ENCODE peak calls at places on chromosome 9, in seven cellular contexts. G is esophagus muscularis mucosa, E is transverse colon, K is K562, V is spleen, B is HCT116, Y is HepG2. R is an unnamed sample.
A peak's percentile ranks its signal among the peaks of the same experiment; 100 is the strongest.

GRCh38 chr9:73269430-73270101 is 117.9 kb downstream of the ANXA1 start:
- DNase-seq in Y (peak; percentile 44), E (no peak), B (peak; percentile 6), V (no peak), G (no peak), K (peak; percentile 37), R (no peak)

GRCh38 chr9:128987800-128988199 is 40.3 kb downstream of the NUP188 start:
- DNase-seq in V (no peak), E (no peak), Y (no peak), G (no peak), K (no peak), B (no peak), R (no peak)

GRCh38 chr9:127937383-127938297 is at the start of gene DPM2:
- DNase-seq in Y (peak; percentile 73), E (peak; percentile 88), G (peak; percentile 95), B (peak; percentile 61), K (peak; percentile 96), V (peak; percentile 97), R (no peak)

GRCh38 chr9:13603916-13604315 is 324.4 kb upstream of the MPDZ start:
- DNase-seq in V (no peak), Y (no peak), B (no peak), K (no peak), G (no peak), E (no peak), R (no peak)

GRCh38 chr9:37669232-37669631 is 18.5 kb downstream of the FRMPD1 start:
- DNase-seq in V (no peak), K (no peak), E (no peak), Y (no peak), B (no peak), G (no peak), R (no peak)

GRCh38 chr9:120385606-120386389 is 194.2 kb downstream of the CDK5RAP2 start:
- DNase-seq in B (no peak), V (no peak), G (no peak), Y (no peak), K (no peak), E (no peak), R (no peak)

GRCh38 chr9:80649001-80649420 is 1040.3 kb downstream of the TLE1 start:
- DNase-seq in K (no peak), V (no peak), G (no peak), B (no peak), Y (no peak), E (peak; percentile 12), R (no peak)

GRCh38 chr9:99485461-99485860 is 263.4 kb downstream of the SEC61B start:
- DNase-seq in G (no peak), Y (no peak), K (no peak), V (no peak), B (no peak), E (no peak), R (no peak)

GRCh38 chr9:83362341-83362995 is 175.7 kb downstream of the FRMD3 start:
- DNase-seq in K (no peak), Y (no peak), E (no peak), V (no peak), G (no peak), B (no peak), R (no peak)

GRCh38 chr9:133841167-133841812 is 103.1 kb upstream of the SARDH start:
- DNase-seq in V (no peak), E (no peak), Y (no peak), B (no peak), G (no peak), K (no peak), R (no peak)

GRCh38 chr9:75108571-75108970 is 20.3 kb downstream of the OSTF1 start:
- DNase-seq in K (no peak), G (no peak), B (no peak), E (peak; percentile 39), Y (no peak), V (peak; percentile 89), R (no peak)

GRCh38 chr9:127777368-127777960 is 1.0 kb downstream of the SH2D3C start:
- DNase-seq in E (no peak), B (no peak), V (peak; percentile 83), Y (no peak), G (no peak), K (no peak), R (no peak)

GRCh38 chr9:89483592-89484474 is 14.1 kb downstream of the SEMA4D start:
- DNase-seq in K (no peak), G (no peak), E (peak; percentile 66), Y (no peak), B (no peak), V (peak; percentile 95), R (no peak)

GRCh38 chr9:132409828-132410528 is at the start of gene CFAP77:
- DNase-seq in G (no peak), V (peak; percentile 85), E (peak; percentile 24), B (peak; percentile 26), Y (peak; percentile 10), K (peak; percentile 18), R (no peak)

GRCh38 chr9:8660383-8660782 is 860.8 kb upstream of the DMAC1 start:
- DNase-seq in Y (no peak), K (no peak), G (no peak), E (peak; percentile 45), V (no peak), B (no peak), R (no peak)

GRCh38 chr9:135885100-135885853 is 22.1 kb downstream of the CAMSAP1 start:
- DNase-seq in B (no peak), K (no peak), G (no peak), V (no peak), E (no peak), Y (no peak), R (no peak)

GRCh38 chr9:112121633-112122032 is 53.5 kb downstream of the SUSD1 start:
- DNase-seq in V (no peak), K (no peak), E (no peak), G (peak; percentile 8), B (no peak), Y (no peak), R (no peak)

GRCh38 chr9:106421772-106422171 is 441.2 kb upstream of the ZNF462 start:
- DNase-seq in G (no peak), V (no peak), K (no peak), Y (no peak), B (no peak), E (no peak), R (no peak)

GRCh38 chr9:75455444-75455921 is 367.2 kb downstream of the OSTF1 start:
- DNase-seq in B (no peak), K (no peak), G (no peak), Y (no peak), E (no peak), V (no peak), R (no peak)

GRCh38 chr9:92278117-92278516 is 15.4 kb downstream of the IARS1 start:
- DNase-seq in E (no peak), Y (no peak), G (no peak), V (no peak), B (no peak), K (no peak), R (no peak)

GRCh38 chr9:125815568-125815967 is 68.4 kb downstream of the PBX3 start:
- DNase-seq in K (no peak), B (peak; percentile 51), G (no peak), Y (no peak), V (no peak), E (no peak), R (no peak)

GRCh38 chr9:68805890-68806517 is 101.0 kb downstream of the PIP5K1B start:
- DNase-seq in Y (no peak), G (no peak), K (peak; percentile 29), E (no peak), V (no peak), B (no peak), R (no peak)

GRCh38 chr9:87892956-87893355 is 10.3 kb downstream of the SPATA31E1 start:
- DNase-seq in E (no peak), K (no peak), G (no peak), Y (no peak), B (no peak), V (no peak), R (no peak)

GRCh38 chr9:87894998-87895625 is 12.4 kb downstream of the SPATA31E1 start:
- DNase-seq in V (no peak), B (no peak), K (no peak), G (no peak), E (no peak), Y (no peak), R (no peak)

GRCh38 chr9:87896891-87897290 is 14.2 kb downstream of the SPATA31E1 start:
- DNase-seq in B (no peak), E (no peak), Y (no peak), V (no peak), G (no peak), K (no peak), R (no peak)

GRCh38 chr9:87898151-87898550 is 15.5 kb downstream of the SPATA31E1 start:
- DNase-seq in K (no peak), E (no peak), V (no peak), B (no peak), Y (no peak), G (no peak), R (no peak)
- H3K27ac ChIP-seq in K (no peak overlapping the region), E (no peak overlapping the region), V (no peak overlapping the region), B (no peak overlapping the region), Y (no peak overlapping the region), G (no peak overlapping the region), R (no peak overlapping the region)

GRCh38 chr9:137396808-137397367 is 26.1 kb downstream of the EXD3 start:
- DNase-seq in E (no peak), K (no peak), V (no peak), Y (no peak), B (no peak), G (no peak), R (no peak)
- TF ChIP-seq POLR2AphosphoS5 in E (no peak), K (no peak), V (no peak), Y (no peak), B (no peak), G (no peak), R (no peak)

DNA sequence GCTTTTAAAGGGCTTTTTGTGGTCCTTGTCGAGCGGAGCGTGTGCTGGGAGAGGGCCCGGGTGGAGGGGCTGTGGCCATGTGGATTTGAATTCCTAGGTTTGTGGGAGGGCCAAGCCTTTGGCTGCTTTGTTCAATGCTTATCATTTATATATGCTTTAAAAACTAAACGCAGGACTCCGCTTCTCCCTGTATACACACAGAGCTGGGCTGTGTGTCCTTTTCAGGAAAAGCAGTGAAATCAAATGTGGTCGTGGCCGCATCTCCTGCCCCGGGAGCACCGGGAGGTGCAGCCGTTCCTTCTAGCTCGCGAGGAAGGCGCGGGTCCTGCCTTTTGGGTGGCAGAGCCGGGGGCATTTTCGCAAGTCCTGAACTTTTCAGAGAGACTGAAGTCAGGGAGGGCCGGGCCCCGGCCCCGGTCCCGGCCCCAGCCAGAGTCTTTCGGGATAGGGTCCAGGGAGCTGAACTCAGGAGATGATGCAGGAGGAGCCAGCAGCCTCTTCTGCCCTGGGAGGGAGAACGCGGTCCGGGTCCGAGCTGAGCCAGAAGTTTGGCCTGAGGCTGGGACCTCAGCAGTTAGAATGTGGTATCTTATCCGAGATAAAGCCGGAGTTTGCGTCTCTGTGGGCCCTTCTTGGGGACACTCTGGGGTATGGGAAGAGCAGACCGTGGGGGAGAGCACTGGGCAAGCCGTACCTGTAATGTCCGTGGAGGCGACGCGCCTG is 158.8 kb downstream of the C9orf152 start:
- DNase-seq in Y (no peak), G (no peak), V (peak; percentile 83), K (no peak), E (no peak), B (no peak), R (peak; percentile 87)
- TF ChIP-seq POLR2A in Y (no peak), G (no peak), V (no peak), K (no peak), E (no peak), B (no peak), R (no peak)

DNA sequence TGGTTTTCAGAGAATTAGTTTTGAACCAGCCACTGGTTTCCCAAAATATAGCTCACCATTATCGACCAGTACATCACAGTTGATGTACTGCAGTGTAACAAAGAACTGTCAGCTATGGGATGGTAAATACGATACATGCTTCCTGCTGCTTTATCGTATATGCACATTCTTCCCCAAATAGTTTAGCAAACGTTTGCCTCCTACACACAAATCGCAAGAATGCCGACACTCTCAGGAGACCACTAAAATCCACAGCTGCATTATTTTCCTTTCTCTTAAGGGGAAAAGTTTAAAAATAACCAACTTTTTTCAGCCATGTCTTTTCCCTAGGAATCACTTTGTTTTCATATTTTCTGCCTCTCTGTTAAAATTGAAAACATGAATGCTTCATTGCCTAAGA is 66.4 kb downstream of the IZUMO3 start:
- DNase-seq in Y (no peak), K (no peak), E (no peak), G (no peak), B (no peak), V (no peak), R (no peak)
- H3K27ac ChIP-seq in Y (no peak overlapping the region), K (no peak overlapping the region), E (no peak overlapping the region), G (no peak overlapping the region), B (no peak overlapping the region), V (no peak overlapping the region), R (no peak overlapping the region)

R was measured in vagina.